ENCODE peak calls at places on chromosomes 4 and X, in ten cellular contexts. E is central memory CD4-positive, alpha-beta T cell; K is mammary epithelial cell; C is NCI-H1436 treated with DMSO at 0.1 percent for 48 hours; O is NCI-H460; J is lung; Z is LHCN-M2; W is nephron progenitor cell; U is T47D; I is anterior cingulate cortex. Y is an unnamed sample.

GRCh38 chr4:84531689-84532088 is 32.6 kb upstream of the NKX6-1 start:
- DNase-seq in E (no peak), K (peak; percentile 66), C (no peak), O (no peak), J (no peak), Z (no peak), W (no peak), U (no peak), I (no peak), Y (no peak)

GRCh38 chrX:132876509-132876837 is 82.0 kb downstream of the HS6ST2 start:
- DNase-seq in E (no peak), K (no peak), C (no peak), O (no peak), J (no peak), Z (no peak), W (peak; percentile 63), U (no peak), I (no peak), Y (no peak)

GRCh38 chrX:109840585-109840984 is 107.5 kb upstream of the ACSL4 start:
- DNase-seq in E (no peak), K (peak; percentile 92), C (no peak), O (peak; percentile 53), J (peak; percentile 38), Z (peak; percentile 94), W (no peak), U (no peak), I (no peak), Y (no peak)

GRCh38 chr4:158610790-158611189 is 60.9 kb downstream of the C4orf46 start:
- DNase-seq in E (no peak), K (peak; percentile 18), C (no peak), O (no peak), J (no peak), Z (no peak), W (no peak), U (no peak), I (no peak), Y (no peak)

GRCh38 chr4:82491251-82491960 is 61.0 kb downstream of the ENOPH1 start:
- DNase-seq in E (no peak), K (no peak), C (peak; percentile 62), O (no peak), J (no peak), Z (no peak), W (no peak), U (no peak), I (no peak), Y (peak; percentile 95)

GRCh38 chrX:78331708-78332107 is 4.3 kb upstream of the CYSLTR1 start:
- DNase-seq in E (no peak), K (no peak), C (no peak), O (no peak), J (no peak), Z (no peak), W (no peak), U (no peak), I (no peak), Y (no peak)

GRCh38 chr4:17447675-17448298 is 64.1 kb downstream of the QDPR start:
- DNase-seq in E (peak; percentile 43), K (peak; percentile 51), C (no peak), O (peak; percentile 60), J (peak; percentile 35), Z (peak; percentile 72), W (peak; percentile 59), U (peak; percentile 31), I (no peak), Y (peak; percentile 38)

GRCh38 chr4:144589512-144589911 is 56.4 kb upstream of the HHIP start:
- DNase-seq in E (no peak), K (no peak), C (no peak), O (no peak), J (no peak), Z (no peak), W (no peak), U (no peak), I (no peak), Y (no peak)

GRCh38 chrX:9464435-9465371 is at the start of gene TBL1X:
- DNase-seq in E (peak; percentile 42), K (no peak), C (no peak), O (peak; percentile 64), J (peak; percentile 34), Z (peak; percentile 21), W (peak; percentile 75), U (peak; percentile 39), I (peak; percentile 46), Y (peak; percentile 55)

GRCh38 chr4:149914521-149915115 is 99.0 kb upstream of the IQCM start:
- DNase-seq in E (no peak), K (peak; percentile 13), C (no peak), O (peak; percentile 69), J (no peak), Z (peak; percentile 51), W (peak; percentile 64), U (peak; percentile 8), I (no peak), Y (peak; percentile 31)

GRCh38 chrX:13077168-13077567 is 32.7 kb upstream of the FAM9C start:
- DNase-seq in E (no peak), K (no peak), C (no peak), O (no peak), J (no peak), Z (peak; percentile 36), W (no peak), U (no peak), I (no peak), Y (no peak)

GRCh38 chr4:70703695-70704332 is 15.5 kb downstream of the UTP3 start:
- DNase-seq in E (peak; percentile 17), K (peak; percentile 54), C (peak; percentile 73), O (no peak), J (no peak), Z (peak; percentile 60), W (no peak), U (no peak), I (peak; percentile 4), Y (peak; percentile 83)

GRCh38 chr4:85953651-85954018 is 406.2 kb downstream of the MAPK10 start:
- DNase-seq in E (no peak), K (peak; percentile 80), C (no peak), O (peak; percentile 22), J (no peak), Z (peak; percentile 97), W (no peak), U (no peak), I (no peak), Y (no peak)

GRCh38 chr4:155738548-155738947 is 20.3 kb upstream of the GUCY1B1 start:
- DNase-seq in E (no peak), K (no peak), C (no peak), O (no peak), J (no peak), Z (peak; percentile 59), W (no peak), U (no peak), I (no peak), Y (no peak)

GRCh38 chrX:37314526-37314925 is 34.6 kb upstream of the PRRG1 start:
- DNase-seq in E (no peak), K (peak; percentile 9), C (no peak), O (no peak), J (no peak), Z (no peak), W (no peak), U (no peak), I (no peak), Y (no peak)

GRCh38 chr4:69773443-69773842 is 13.0 kb upstream of the SULT1B1 start:
- DNase-seq in E (no peak), K (no peak), C (no peak), O (no peak), J (no peak), Z (no peak), W (no peak), U (no peak), I (no peak), Y (no peak)

GRCh38 chrX:147920161-147920666 is 8.5 kb downstream of the FMR1 start:
- DNase-seq in E (no peak), K (no peak), C (no peak), O (no peak), J (no peak), Z (peak; percentile 26), W (no peak), U (no peak), I (no peak), Y (no peak)

GRCh38 chr4:27775156-27775555 is 914.5 kb downstream of the STIM2 start:
- DNase-seq in E (no peak), K (no peak), C (no peak), O (no peak), J (no peak), Z (no peak), W (no peak), U (no peak), I (no peak), Y (no peak)

GRCh38 chr4:25654031-25654970 is 1.4 kb upstream of the SLC34A2 start:
- DNase-seq in E (no peak), K (no peak), C (no peak), O (no peak), J (peak; percentile 62), Z (no peak), W (no peak), U (no peak), I (no peak), Y (no peak)

Y was measured in NCI-H1092 treated with DMSO at 0.1 percent for 48 hours.